ENCODE peak calls at places on chromosomes 16 and 17, in nine cellular contexts. R is LoVo; C is type B pancreatic cell; A is stimulated activated CD8-positive, alpha-beta memory T cell treated with anti-CD3 and anti-CD28 coated beads, Interleukin-7, amount 100 ng/mL, for 1 hour; Q is HT-29; F is Kasumi-1; W is stimulated activated naive CD8-positive, alpha-beta T cell treated with anti-CD3 and anti-CD28 coated beads, Interleukin-15, amount 100 ng/mL, for 72 hours; D is gastrocnemius medialis; J is lower lobe of right lung. T is an unnamed sample.

GRCh38 chr17:60604686-60605334 is 4.8 kb downstream of the PPM1D start:
- DNase-seq in R (peak), C (no peak), A (no peak), Q (no peak), F (no peak), W (no peak), D (peak), J (no peak), T (peak)

GRCh38 chr17:14149751-14150150 is 80.4 kb downstream of the COX10 start:
- DNase-seq in R (no peak), C (no peak), A (no peak), Q (no peak), F (no peak), W (no peak), D (no peak), J (no peak), T (peak)

GRCh38 chr17:71434716-71435115 is 686.1 kb upstream of the SOX9 start:
- DNase-seq in R (no peak), C (no peak), A (no peak), Q (no peak), F (no peak), W (no peak), D (no peak), J (no peak), T (no peak)

GRCh38 chr17:38601539-38602351 is 4.0 kb downstream of the SRCIN1 start:
- DNase-seq in R (no peak), C (no peak), A (no peak), Q (peak), F (no peak), W (no peak), D (no peak), J (no peak), T (peak)

GRCh38 chr16:27387724-27388123 is 14.2 kb upstream of the IL21R start:
- DNase-seq in R (no peak), C (no peak), A (no peak), Q (no peak), F (no peak), W (no peak), D (no peak), J (no peak), T (no peak)

GRCh38 chr17:14741516-14741915 is 440.6 kb downstream of the HS3ST3B1 start:
- DNase-seq in R (no peak), C (no peak), A (no peak), Q (no peak), F (no peak), W (no peak), D (no peak), J (no peak), T (no peak)

GRCh38 chr17:76631821-76632565 is 11.6 kb downstream of the ST6GALNAC1 start:
- DNase-seq in R (no peak), C (no peak), A (no peak), Q (no peak), F (no peak), W (no peak), D (no peak), J (no peak), T (no peak)

GRCh38 chr16:11613381-11614303 is 26.9 kb upstream of the LITAF start:
- DNase-seq in R (peak), C (no peak), A (no peak), Q (peak), F (peak), W (no peak), D (peak), J (peak), T (peak)

GRCh38 chr17:45149669-45150603 is 1.7 kb downstream of the HEXIM1 start:
- DNase-seq in R (no peak), C (no peak), A (no peak), Q (peak), F (peak), W (peak), D (peak), J (peak), T (peak)

GRCh38 chr16:75062135-75062943 is 54.2 kb downstream of the LDHD start:
- DNase-seq in R (no peak), C (no peak), A (no peak), Q (no peak), F (no peak), W (no peak), D (no peak), J (no peak), T (no peak)

GRCh38 chr17:72931163-72931562 is 161.3 kb downstream of the SLC39A11 start:
- DNase-seq in R (no peak), C (no peak), A (no peak), Q (no peak), F (no peak), W (peak), D (no peak), J (no peak), T (no peak)

GRCh38 chr17:42677012-42677857 is 441 bp upstream of the PLEKHH3 start:
- DNase-seq in R (peak), C (peak), A (peak), Q (peak), F (peak), W (peak), D (peak), J (peak), T (peak)

GRCh38 chr16:27408602-27409031 is 6.6 kb downstream of the IL21R start:
- DNase-seq in R (no peak), C (no peak), A (no peak), Q (no peak), F (no peak), W (peak), D (no peak), J (no peak), T (no peak)

GRCh38 chr16:27426423-27427408 is 24.7 kb downstream of the IL21R start:
- DNase-seq in R (peak), C (peak), A (peak), Q (peak), F (peak), W (peak), D (no peak), J (no peak), T (peak)

GRCh38 chr16:57186630-57187507 is 740 bp downstream of the RSPRY1 start:
- DNase-seq in R (peak), C (no peak), A (no peak), Q (peak), F (peak), W (peak), D (no peak), J (no peak), T (peak)

GRCh38 chr17:48596000-48596734 is 2.6 kb upstream of the HOXB5 start:
- DNase-seq in R (no peak), C (no peak), A (no peak), Q (peak), F (no peak), W (peak), D (no peak), J (no peak), T (no peak)

GRCh38 chr16:66168777-66169176 is 197.7 kb upstream of the CDH5 start:
- DNase-seq in R (no peak), C (no peak), A (no peak), Q (no peak), F (no peak), W (no peak), D (no peak), J (no peak), T (no peak)

GRCh38 chr16:80525420-80525819 is 15.4 kb upstream of the DYNLRB2 start:
- DNase-seq in R (no peak), C (no peak), A (no peak), Q (no peak), F (no peak), W (no peak), D (no peak), J (no peak), T (no peak)

GRCh38 chr16:78705694-78706093 is 606.2 kb downstream of the WWOX start:
- DNase-seq in R (no peak), C (no peak), A (no peak), Q (peak), F (peak), W (no peak), D (no peak), J (no peak), T (peak)

GRCh38 chr17:34703533-34703932 is 124.2 kb downstream of the TMEM132E start:
- DNase-seq in R (peak), C (peak), A (no peak), Q (peak), F (peak), W (no peak), D (no peak), J (no peak), T (peak)

GRCh38 chr17:76726766-76727718 is at the start of gene METTL23:
- DNase-seq in R (peak), C (peak), A (no peak), Q (peak), F (peak), W (peak), D (peak), J (peak), T (peak)

GRCh38 chr17:73386561-73386960 is 74.8 kb upstream of the CDC42EP4 start:
- DNase-seq in R (no peak), C (no peak), A (no peak), Q (no peak), F (no peak), W (no peak), D (no peak), J (no peak), T (no peak)

GRCh38 chr17:27310548-27311110 is 16.7 kb downstream of the WSB1 start:
- DNase-seq in R (no peak), C (no peak), A (no peak), Q (no peak), F (no peak), W (no peak), D (no peak), J (no peak), T (no peak)

GRCh38 chr16:29815032-29815721 is 775 bp upstream of the PAGR1 start:
- DNase-seq in R (no peak), C (no peak), A (no peak), Q (no peak), F (no peak), W (no peak), D (no peak), J (peak), T (no peak)

GRCh38 chr17:68785565-68786486 is 169.4 kb downstream of the ABCA8 start:
- DNase-seq in R (no peak), C (no peak), A (no peak), Q (no peak), F (no peak), W (no peak), D (no peak), J (no peak), T (no peak)

GRCh38 chr17:83100853-83101391 is 21.5 kb downstream of the METRNL start:
- DNase-seq in R (no peak), C (no peak), A (no peak), Q (no peak), F (no peak), W (no peak), D (no peak), J (no peak), T (no peak)

GRCh38 chr16:53821487-53821886 is 117.5 kb downstream of the FTO start:
- DNase-seq in R (no peak), C (no peak), A (no peak), Q (no peak), F (no peak), W (no peak), D (no peak), J (no peak), T (no peak)

GRCh38 chr16:65123846-65124513 is 2.1 kb upstream of the CDH11 start:
- DNase-seq in R (no peak), C (no peak), A (no peak), Q (no peak), F (no peak), W (no peak), D (no peak), J (no peak), T (no peak)

GRCh38 chr16:22098538-22099255 is 6.4 kb downstream of the VWA3A start:
- DNase-seq in R (peak), C (no peak), A (no peak), Q (peak), F (peak), W (peak), D (no peak), J (no peak), T (peak)

GRCh38 chr17:49746791-49747490 is 17.0 kb downstream of the FAM117A start:
- DNase-seq in R (no peak), C (no peak), A (no peak), Q (no peak), F (no peak), W (peak), D (no peak), J (no peak), T (peak)

GRCh38 chr17:75628425-75628824 is 4.8 kb upstream of the SMIM5 start:
- DNase-seq in R (no peak), C (no peak), A (no peak), Q (no peak), F (no peak), W (no peak), D (no peak), J (peak), T (no peak)

GRCh38 chr17:35866356-35866950 is 2.2 kb downstream of the HEATR9 start:
- DNase-seq in R (no peak), C (no peak), A (no peak), Q (no peak), F (no peak), W (no peak), D (no peak), J (no peak), T (no peak)

GRCh38 chr16:11240636-11241473 is 15.1 kb downstream of the SOCS1 start:
- DNase-seq in R (no peak), C (no peak), A (no peak), Q (no peak), F (no peak), W (no peak), D (peak), J (no peak), T (no peak)